ENCODE peak calls at places on chromosomes 13 and 19, in five cellular contexts. M is H9, W is mesenchymal stem cell, P is H1, C is trophoblast cell. K is an unnamed sample.

GRCh38 chr19:7862413-7862951 is 11.7 kb downstream of the PRR36 start:
- DNase-seq in W (peak), P (peak), M (peak), C (peak), K (peak)

GRCh38 chr13:24923305-24923640 is 159.3 kb downstream of the RNF17 start:
- DNase-seq in P (no peak), C (peak), W (peak), M (no peak), K (no peak)

GRCh38 chr13:33233547-33233946 is 52.0 kb downstream of the STARD13 start:
- DNase-seq in C (no peak), P (no peak), M (no peak), W (no peak), K (no peak)

GRCh38 chr13:75153834-75154233 is 328.1 kb downstream of the TBC1D4 start:
- DNase-seq in M (no peak), P (no peak), C (no peak), W (peak), K (no peak)

GRCh38 chr19:46546194-46546896 is 50.7 kb upstream of the PNMA8B start:
- DNase-seq in W (peak), C (peak), P (peak), M (peak), K (no peak)

GRCh38 chr19:15730538-15730937 is 2.7 kb downstream of the OR10H2 start:
- DNase-seq in C (no peak), W (no peak), M (no peak), P (no peak), K (no peak)

GRCh38 chr13:60591348-60591747 is 194.3 kb downstream of the TDRD3 start:
- DNase-seq in C (no peak), W (no peak), P (no peak), M (no peak), K (no peak)

GRCh38 chr13:101123028-101123427 is 293.3 kb downstream of the NALCN start:
- DNase-seq in W (no peak), M (no peak), C (no peak), P (no peak), K (no peak)

GRCh38 chr13:23617551-23618014 is 47.4 kb downstream of the TNFRSF19 start:
- DNase-seq in W (peak), M (no peak), C (no peak), P (no peak), K (no peak)

GRCh38 chr19:2122982-2123381 is 26.3 kb downstream of the IZUMO4 start:
- DNase-seq in C (no peak), W (no peak), M (no peak), P (no peak), K (no peak)

GRCh38 chr13:42119875-42120274 is 71.4 kb downstream of the DGKH start:
- DNase-seq in M (no peak), W (no peak), P (no peak), C (no peak), K (no peak)

GRCh38 chr13:104171132-104171531 is 1104.9 kb upstream of the SLC10A2 start:
- DNase-seq in P (no peak), W (no peak), M (no peak), C (no peak), K (no peak)

GRCh38 chr19:3508771-3509535 is 2.8 kb downstream of the FZR1 start:
- DNase-seq in W (no peak), M (no peak), P (no peak), C (no peak), K (no peak)

GRCh38 chr19:19406878-19407639 is 1.6 kb downstream of the GATAD2A start:
- DNase-seq in C (peak), P (no peak), W (peak), M (no peak), K (no peak)

GRCh38 chr19:18601875-18602274 is 4.7 kb downstream of the CRLF1 start:
- DNase-seq in C (no peak), P (no peak), M (no peak), W (no peak), K (no peak)

GRCh38 chr19:49555600-49556411 is 24.6 kb downstream of the NOSIP start:
- DNase-seq in C (no peak), M (peak), W (peak), P (peak), K (peak)

GRCh38 chr19:47228937-47229673 is 1.9 kb downstream of the BBC3 start:
- DNase-seq in M (no peak), W (peak), C (no peak), P (no peak), K (no peak)

GRCh38 chr13:35475960-35476943 is at the start of gene MAB21L1:
- DNase-seq in C (peak), P (peak), M (no peak), W (peak), K (peak)

GRCh38 chr13:22432690-22433089 is 748.1 kb upstream of the SGCG start:
- DNase-seq in C (no peak), W (no peak), P (no peak), M (no peak), K (no peak)

GRCh38 chr13:26323127-26323526 is 69.2 kb downstream of the CDK8 start:
- DNase-seq in P (no peak), C (no peak), M (no peak), W (no peak), K (no peak)

GRCh38 chr13:26323764-26324163 is 69.8 kb downstream of the CDK8 start:
- DNase-seq in C (no peak), M (no peak), W (peak), P (no peak), K (no peak)

GRCh38 chr13:26325876-26326275 is 71.9 kb downstream of the CDK8 start:
- DNase-seq in M (no peak), W (peak), C (no peak), P (no peak), K (no peak)

GRCh38 chr13:26324867-26325266 is 70.9 kb downstream of the CDK8 start:
- DNase-seq in W (no peak), M (no peak), C (no peak), P (no peak), K (no peak)

DNA sequence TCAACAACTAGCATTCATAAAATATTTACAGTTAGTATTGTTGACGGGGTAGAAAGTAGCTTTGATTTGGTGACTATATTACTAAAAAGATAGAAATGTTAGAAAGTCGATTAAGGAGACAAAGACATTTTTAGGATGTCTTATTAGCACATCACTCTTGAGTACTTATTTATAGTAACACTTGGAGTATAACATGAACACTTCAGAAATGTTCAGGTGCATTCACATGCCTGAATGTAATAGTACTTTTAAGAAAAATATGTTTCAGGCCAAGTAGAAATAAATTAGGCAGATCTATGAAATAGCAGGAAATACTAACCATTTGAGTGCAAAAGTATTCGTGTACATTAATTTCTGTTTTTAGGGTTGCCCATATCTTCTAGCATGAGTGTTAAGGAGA is 70.4 kb downstream of the CDK8 start:
- DNase-seq in W (no peak), C (no peak), M (no peak), P (no peak), K (no peak)
- H2BK12ac ChIP-seq in W (no peak), C (no peak), M (no peak), P (no peak), K (no peak)

GRCh38 chr19:34468400-34468799 is 13.2 kb upstream of the WTIP start:
- DNase-seq in P (no peak), M (no peak), W (no peak), C (no peak), K (no peak)
- H2BK12ac ChIP-seq in P (no peak), M (no peak), W (no peak), C (no peak), K (no peak)

GRCh38 chr19:52786078-52786463 is 520 bp downstream of the ZNF600 start:
- DNase-seq in C (no peak), W (no peak), M (no peak), P (peak), K (no peak)

GRCh38 chr19:52789440-52789839 is 2.8 kb upstream of the ZNF600 start:
- DNase-seq in P (no peak), M (no peak), W (no peak), C (peak), K (no peak)

GRCh38 chr19:52785506-52785905 is 1.1 kb downstream of the ZNF600 start:
- DNase-seq in P (no peak), C (no peak), M (no peak), W (no peak), K (no peak)
- H2BK12ac ChIP-seq in P (no peak), C (no peak), M (no peak), W (no peak), K (no peak)

DNA sequence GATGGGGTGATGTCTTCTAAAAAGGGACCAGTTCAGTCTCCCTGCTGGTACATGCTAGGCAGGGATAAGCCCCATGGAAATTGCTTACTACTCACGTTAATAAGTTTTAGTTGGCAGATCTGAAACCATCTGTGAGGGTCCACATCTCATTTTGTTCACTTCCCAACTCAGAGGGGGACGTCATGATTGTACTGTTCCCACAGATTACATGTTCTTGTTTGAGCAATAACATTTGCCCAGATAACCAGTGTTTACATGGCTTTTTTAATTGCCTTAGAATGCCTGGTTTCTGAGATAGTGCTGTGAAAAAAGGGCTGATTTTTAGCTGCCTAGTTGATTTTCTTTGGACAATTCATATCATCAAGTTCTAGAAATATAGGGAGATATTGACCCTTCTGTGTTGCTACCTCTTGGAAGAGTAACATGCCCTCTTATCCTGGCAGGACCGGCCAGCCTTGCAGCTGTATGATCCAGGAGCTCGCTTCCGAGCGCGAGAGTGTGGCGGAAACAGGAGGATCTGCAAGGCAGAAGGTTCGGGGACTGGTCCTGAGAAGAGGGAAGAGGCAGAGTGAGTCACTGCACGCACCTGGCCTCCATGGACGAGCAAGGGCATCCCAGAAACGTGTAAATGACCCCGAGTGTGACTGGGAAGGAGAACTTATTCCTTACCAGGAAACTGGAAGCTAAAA is 9.8 kb upstream of the CHAMP1 start:
- DNase-seq in C (no peak), W (no peak), M (no peak), P (no peak), K (no peak)
- H2BK12ac ChIP-seq in C (no peak), W (no peak), M (no peak), P (no peak), K (no peak)

GRCh38 chr19:53552001-53552721 is 14.2 kb downstream of the ZNF331 start:
- DNase-seq in P (peak), C (no peak), W (no peak), M (no peak), K (no peak)
- H2BK12ac ChIP-seq in P (no peak), C (no peak), W (no peak), M (no peak), K (no peak)

DNA sequence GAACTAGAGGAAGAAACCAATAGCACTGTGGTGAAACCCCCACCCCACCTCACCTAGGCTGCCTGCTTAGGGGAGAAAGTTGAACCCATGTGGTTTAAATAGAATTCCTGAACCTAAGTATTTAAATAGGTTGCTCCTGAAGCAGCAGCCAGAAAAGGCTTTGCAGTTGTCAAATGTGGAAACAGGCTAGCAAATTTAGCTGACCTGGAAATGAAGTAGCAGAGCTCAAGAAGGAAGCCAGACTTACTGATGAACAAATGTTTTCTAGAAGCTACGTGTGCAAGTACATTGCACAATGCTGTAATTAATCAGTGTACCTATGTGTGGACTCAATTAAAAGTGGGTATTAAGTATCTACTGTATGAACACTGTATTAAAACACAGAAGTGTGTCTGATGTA is 61.3 kb downstream of the SCEL start:
- DNase-seq in M (no peak), C (no peak), P (no peak), W (no peak), K (no peak)
- H2BK12ac ChIP-seq in M (no peak), C (no peak), P (no peak), W (no peak), K (no peak)

GRCh38 chr13:94199135-94199534 is 280.3 kb downstream of the DCT start:
- DNase-seq in C (no peak), W (no peak), M (no peak), P (no peak), K (no peak)
- H2BK12ac ChIP-seq in C (no peak), W (peak), M (no peak), P (no peak), K (no peak)

DNA sequence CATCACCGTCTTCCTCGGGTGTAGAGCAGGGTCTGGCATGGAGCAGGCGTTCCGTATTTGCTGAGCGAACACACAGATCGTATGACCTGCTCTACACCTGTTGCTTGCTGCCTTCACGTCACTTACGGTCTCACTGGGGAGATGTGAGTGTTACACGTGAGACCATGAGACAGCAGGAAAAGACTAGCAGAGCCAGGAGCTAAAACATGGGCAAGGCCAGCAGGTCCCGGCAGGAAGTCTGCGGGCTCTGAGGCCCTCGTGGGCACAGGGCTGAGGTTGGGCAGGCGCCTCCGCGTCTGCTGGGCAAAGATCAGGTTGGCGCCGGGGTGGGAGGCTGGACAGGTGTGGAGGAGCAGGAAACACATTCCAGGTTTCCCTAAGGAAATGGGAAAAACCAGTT is 19.7 kb upstream of the GTF3A start:
- DNase-seq in M (no peak), C (no peak), P (no peak), W (no peak), K (no peak)
- H2BK12ac ChIP-seq in M (no peak), C (no peak), P (no peak), W (no peak), K (peak)

GRCh38 chr13:78241278-78241919 is 322.8 kb upstream of the EDNRB start:
- DNase-seq in C (peak), P (peak), W (peak), M (peak), K (peak)
- H2BK12ac ChIP-seq in C (no peak), P (no peak), W (no peak), M (no peak), K (no peak)

K was measured in neuronal stem cell.